ENCODE peak calls at places on chromosomes 7 and 10, in six cellular contexts. H is IMR-90, R is A549, D is HepG2, S is HCT116, G is H1. J is an unnamed sample.

GRCh38 chr7:139393621-139394215 is 34.0 kb downstream of the LUC7L2 start:
- DNase-seq in H (no peak), R (no peak), D (no peak), S (no peak), G (no peak), J (no peak)

GRCh38 chr10:43700306-43700705 is 51.6 kb upstream of the ZNF32 start:
- DNase-seq in H (peak), R (no peak), D (no peak), S (no peak), G (no peak), J (no peak)

GRCh38 chr7:95867309-95867708 is 95.0 kb downstream of the DYNC1I1 start:
- DNase-seq in H (no peak), R (no peak), D (no peak), S (no peak), G (no peak), J (no peak)

GRCh38 chr7:140053812-140054539 is 8.8 kb downstream of the PARP12 start:
- DNase-seq in H (no peak), R (no peak), D (no peak), S (no peak), G (peak), J (no peak)

GRCh38 chr10:5467634-5468255 is 31.6 kb downstream of the CALML5 start:
- DNase-seq in H (no peak), R (no peak), D (peak), S (no peak), G (peak), J (no peak)

GRCh38 chr10:84427903-84428650 is 99.7 kb downstream of the CCSER2 start:
- DNase-seq in H (peak), R (no peak), D (peak), S (no peak), G (no peak), J (no peak)

GRCh38 chr7:143055754-143056153 is 3.6 kb downstream of the OR6V1 start:
- DNase-seq in H (no peak), R (no peak), D (no peak), S (no peak), G (no peak), J (no peak)

GRCh38 chr7:26507375-26508068 is 215.9 kb downstream of the SNX10 start:
- DNase-seq in H (no peak), R (no peak), D (no peak), S (no peak), G (no peak), J (no peak)

GRCh38 chr10:113442340-113442739 is 110.5 kb upstream of the HABP2 start:
- DNase-seq in H (no peak), R (no peak), D (no peak), S (no peak), G (no peak), J (no peak)

GRCh38 chr10:117374506-117375359 is 507 bp downstream of the PDZD8 start:
- DNase-seq in H (peak), R (peak), D (no peak), S (no peak), G (peak), J (no peak)

GRCh38 chr10:117375360-117376147 is at the start of gene PDZD8:
- DNase-seq in H (peak), R (peak), D (peak), S (peak), G (peak), J (peak)

GRCh38 chr10:117370205-117370604 is 5.0 kb downstream of the PDZD8 start:
- DNase-seq in H (peak), R (no peak), D (no peak), S (no peak), G (no peak), J (no peak)

GRCh38 chr10:117373848-117374505 is 1.3 kb downstream of the PDZD8 start:
- DNase-seq in H (peak), R (peak), D (no peak), S (no peak), G (no peak), J (no peak)
- TF ChIP-seq RAD21 in H (no peak), R (no peak), D (no peak), S (no peak), G (no peak), J (no peak)

GRCh38 chr10:62584216-62584615 is 210.0 kb downstream of the ZNF365 start:
- DNase-seq in H (peak), R (no peak), D (no peak), S (no peak), G (no peak), J (no peak)
- TF ChIP-seq RAD21 in H (peak), R (no peak), D (no peak), S (no peak), G (no peak), J (no peak)

GRCh38 chr7:101163281-101164070 is 1.9 kb downstream of the VGF start:
- DNase-seq in H (no peak), R (no peak), D (no peak), S (peak), G (peak), J (no peak)
- TF ChIP-seq RAD21 in H (no peak), R (no peak), D (no peak), S (no peak), G (no peak), J (no peak)

DNA sequence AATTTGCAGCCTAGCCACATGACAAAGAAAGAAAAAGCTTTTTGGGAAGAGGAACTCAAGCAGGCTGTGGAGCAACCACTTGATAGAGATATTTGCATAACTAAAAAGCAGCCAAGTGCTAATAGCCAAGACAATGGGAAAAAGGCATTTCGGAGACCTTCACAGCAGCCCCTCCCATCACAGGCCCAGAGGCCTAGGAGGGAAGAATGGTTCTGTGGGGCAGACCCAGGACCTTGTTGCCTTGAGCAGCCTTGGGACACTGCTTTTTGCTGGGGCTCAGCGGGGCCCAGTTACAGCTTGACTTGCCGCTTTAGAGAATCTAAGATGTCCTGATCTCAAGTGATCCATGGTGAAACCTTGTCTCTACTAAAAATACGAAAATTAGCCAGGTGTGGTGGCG is 38.5 kb downstream of the FAM149B1 start:
- DNase-seq in H (no peak), R (no peak), D (no peak), S (no peak), G (no peak), J (no peak)
- TF ChIP-seq RAD21 in H (no peak), R (no peak), D (no peak), S (no peak), G (no peak), J (no peak)